ENCODE peak calls at places on chromosomes 11 and 22, in eight cellular contexts. D is GM06990, W is AG08396, R is fibroblast of villous mesenchyme, F is NCI-H187, H is NCI-H2081 treated with DMSO at 0.1 percent for 48 hours, C is suprapubic skin, K is AG20443. L is an unnamed sample.

GRCh38 chr22:25021976-25022711 is 69.6 kb downstream of the KIAA1671 start:
- DNase-seq in R (no peak), C (no peak), F (no peak), H (no peak), W (no peak), D (no peak), K (no peak), L (no peak)

GRCh38 chr22:43921361-43921760 is 2.2 kb upstream of the PNPLA3 start:
- DNase-seq in C (no peak), D (no peak), F (no peak), K (peak), W (peak), R (peak), H (no peak), L (no peak)

GRCh38 chr11:2579315-2580060 is 120.3 kb downstream of the KCNQ1OT1 start:
- DNase-seq in R (no peak), D (no peak), W (no peak), K (no peak), C (peak), H (no peak), F (no peak), L (no peak)

GRCh38 chr11:95682552-95682951 is 107.0 kb downstream of the FAM76B start:
- DNase-seq in C (no peak), K (peak), R (no peak), F (no peak), H (no peak), W (peak), D (no peak), L (no peak)

GRCh38 chr11:1074244-1075221 is at the start of gene MUC2:
- DNase-seq in F (no peak), H (no peak), K (no peak), R (no peak), D (no peak), W (no peak), C (peak), L (no peak)

GRCh38 chr11:12827929-12828812 is 153.9 kb downstream of the TEAD1 start:
- DNase-seq in W (peak), K (peak), C (no peak), H (peak), F (peak), R (peak), D (no peak), L (peak)

GRCh38 chr11:17991799-17992433 is 20.9 kb downstream of the SERGEF start:
- DNase-seq in K (peak), H (no peak), W (peak), D (no peak), C (no peak), F (peak), R (peak), L (peak)

GRCh38 chr22:22235564-22235963 is 9.0 kb upstream of the VPREB1 start:
- DNase-seq in F (no peak), W (peak), C (no peak), K (no peak), D (no peak), R (peak), H (no peak), L (peak)

GRCh38 chr11:28384418-28384817 is 276.2 kb downstream of the METTL15 start:
- DNase-seq in R (peak), K (no peak), H (no peak), W (no peak), F (no peak), D (no peak), C (no peak), L (no peak)

GRCh38 chr22:46406791-46407190 is 71.3 kb downstream of the TRMU start:
- DNase-seq in W (no peak), D (no peak), H (no peak), F (no peak), R (no peak), C (no peak), K (no peak), L (no peak)

GRCh38 chr22:35479359-35479758 is 61.3 kb upstream of the RASD2 start:
- DNase-seq in H (no peak), C (no peak), F (no peak), R (no peak), W (no peak), D (no peak), K (no peak), L (no peak)

GRCh38 chr11:33321483-33321882 is 64.3 kb downstream of the HIPK3 start:
- DNase-seq in H (no peak), C (no peak), D (no peak), K (no peak), R (no peak), F (no peak), W (no peak), L (no peak)

GRCh38 chr22:48761546-48761945 is 1066.1 kb downstream of the BRD1 start:
- DNase-seq in R (no peak), F (no peak), C (peak), W (no peak), D (no peak), H (no peak), K (no peak), L (no peak)

GRCh38 chr11:124612045-124612444 is 817 bp downstream of the PANX3 start:
- DNase-seq in C (no peak), H (no peak), F (no peak), K (no peak), W (no peak), R (no peak), D (no peak), L (no peak)

GRCh38 chr11:75204685-75205667 is 35.6 kb upstream of the TPBGL start:
- DNase-seq in H (no peak), W (peak), F (peak), D (peak), K (peak), C (peak), R (peak), L (peak)

GRCh38 chr22:40631925-40632324 is 4.6 kb downstream of the MRTFA start:
- DNase-seq in F (no peak), D (no peak), K (no peak), W (no peak), H (no peak), R (no peak), C (no peak), L (no peak)

GRCh38 chr11:121936375-121936774 is 179.6 kb downstream of the BLID start:
- DNase-seq in W (no peak), K (peak), H (no peak), R (no peak), F (no peak), D (no peak), C (no peak), L (no peak)

GRCh38 chr11:74686792-74687191 is 44.4 kb downstream of the CHRDL2 start:
- DNase-seq in C (no peak), H (no peak), W (no peak), K (peak), R (peak), D (no peak), F (no peak), L (no peak)

GRCh38 chr11:17188675-17189074 is 19.1 kb downstream of the PIK3C2A start:
- DNase-seq in W (no peak), R (no peak), F (no peak), D (no peak), H (no peak), K (no peak), C (no peak), L (no peak)

GRCh38 chr11:12043959-12044772 is 35.7 kb upstream of the DKK3 start:
- DNase-seq in C (peak), W (peak), F (peak), K (peak), H (no peak), D (no peak), R (peak), L (peak)

GRCh38 chr22:26785942-26786341 is 128.6 kb downstream of the MIAT start:
- DNase-seq in W (no peak), H (no peak), C (no peak), K (no peak), F (no peak), D (no peak), R (no peak), L (peak)

GRCh38 chr11:10735532-10736465 is 15.2 kb upstream of the CTR9 start:
- DNase-seq in D (peak), W (peak), F (peak), C (peak), R (peak), H (peak), K (peak), L (peak)

GRCh38 chr11:5937868-5938602 is 4.0 kb upstream of the OR56A3 start:
- DNase-seq in F (no peak), W (no peak), H (no peak), R (no peak), D (no peak), K (no peak), C (no peak), L (no peak)

GRCh38 chr11:59216654-59217640 is 4.2 kb upstream of the MPEG1 start:
- DNase-seq in C (no peak), K (peak), D (peak), F (no peak), R (peak), W (peak), H (no peak), L (peak)

GRCh38 chr11:8760896-8761295 is 78.3 kb downstream of the RPL27A start:
- DNase-seq in W (no peak), F (no peak), D (no peak), C (no peak), R (peak), K (no peak), H (no peak), L (no peak)

GRCh38 chr11:76131585-76131984 is 74.7 kb downstream of the WNT11 start:
- DNase-seq in W (no peak), D (no peak), H (no peak), C (no peak), R (peak), F (no peak), K (no peak), L (no peak)

GRCh38 chr11:16967347-16967662 is 46.9 kb downstream of the PLEKHA7 start:
- DNase-seq in K (peak), W (no peak), R (no peak), D (no peak), C (no peak), H (no peak), F (no peak), L (no peak)

GRCh38 chr22:24433868-24434471 is 6.6 kb downstream of the ADORA2A start:
- DNase-seq in F (no peak), K (peak), D (no peak), H (no peak), W (no peak), R (no peak), C (no peak), L (peak)

GRCh38 chr22:39207141-39208012 is 37.4 kb downstream of the PDGFB start:
- DNase-seq in K (no peak), C (peak), F (no peak), D (no peak), W (peak), H (no peak), R (peak), L (no peak)